ENCODE peak calls at places on chromosomes 7 and 10, in nine cellular contexts. One of them, this sample, is unnamed.

GRCh38 chr10:50291261-50291850 is 40.0 kb upstream of the ASAH2 start:
- DNase-seq in IMR-90: peak; percentile 23
- DNase-seq in esophagus muscularis mucosa: no peak
- DNase-seq in thyroid gland: no peak
- DNase-seq in esophagus squamous epithelium: no peak
- DNase-seq in heart left ventricle: no peak
- DNase-seq in GM12878: no peak
- DNase-seq in Peyer's patch: no peak
- DNase-seq in testis: no peak
- DNase-seq in this sample: no peak

GRCh38 chr7:76257973-76258372 is 44.5 kb upstream of the HSPB1 start:
- DNase-seq in IMR-90: no peak
- DNase-seq in esophagus muscularis mucosa: no peak
- DNase-seq in thyroid gland: no peak
- DNase-seq in esophagus squamous epithelium: no peak
- DNase-seq in heart left ventricle: no peak
- DNase-seq in GM12878: no peak
- DNase-seq in Peyer's patch: no peak
- DNase-seq in testis: no peak
- DNase-seq in this sample: no peak

GRCh38 chr10:63414481-63415260 is 51.1 kb downstream of the JMJD1C start:
- DNase-seq in IMR-90: peak; percentile 90
- DNase-seq in esophagus muscularis mucosa: no peak
- DNase-seq in thyroid gland: no peak
- DNase-seq in esophagus squamous epithelium: no peak
- DNase-seq in heart left ventricle: no peak
- DNase-seq in GM12878: no peak
- DNase-seq in Peyer's patch: no peak
- DNase-seq in testis: no peak
- DNase-seq in this sample: no peak

GRCh38 chr7:135930565-135931423 is 46.4 kb downstream of the MTPN start:
- DNase-seq in IMR-90: peak; percentile 62
- DNase-seq in esophagus muscularis mucosa: peak; percentile 78
- DNase-seq in thyroid gland: peak; percentile 19
- DNase-seq in esophagus squamous epithelium: no peak
- DNase-seq in heart left ventricle: no peak
- DNase-seq in GM12878: no peak
- DNase-seq in Peyer's patch: no peak
- DNase-seq in testis: no peak
- DNase-seq in this sample: no peak

GRCh38 chr10:66322261-66322660 is 603.6 kb upstream of the LRRTM3 start:
- DNase-seq in IMR-90: no peak
- DNase-seq in esophagus muscularis mucosa: no peak
- DNase-seq in thyroid gland: no peak
- DNase-seq in esophagus squamous epithelium: no peak
- DNase-seq in heart left ventricle: no peak
- DNase-seq in GM12878: no peak
- DNase-seq in Peyer's patch: no peak
- DNase-seq in testis: no peak
- DNase-seq in this sample: no peak

GRCh38 chr7:105837765-105838241 is 38.6 kb downstream of the ATXN7L1 start:
- DNase-seq in IMR-90: no peak
- DNase-seq in esophagus muscularis mucosa: peak; percentile 34
- DNase-seq in thyroid gland: peak; percentile 85
- DNase-seq in esophagus squamous epithelium: no peak
- DNase-seq in heart left ventricle: peak; percentile 51
- DNase-seq in GM12878: no peak
- DNase-seq in Peyer's patch: no peak
- DNase-seq in testis: no peak
- DNase-seq in this sample: no peak

GRCh38 chr10:62912086-62912485 is 95.9 kb upstream of the EGR2 start:
- DNase-seq in IMR-90: no peak
- DNase-seq in esophagus muscularis mucosa: no peak
- DNase-seq in thyroid gland: no peak
- DNase-seq in esophagus squamous epithelium: no peak
- DNase-seq in heart left ventricle: no peak
- DNase-seq in GM12878: no peak
- DNase-seq in Peyer's patch: no peak
- DNase-seq in testis: no peak
- DNase-seq in this sample: no peak

GRCh38 chr10:9163699-9164098 is 1109.2 kb downstream of the GATA3 start:
- DNase-seq in IMR-90: no peak
- DNase-seq in esophagus muscularis mucosa: no peak
- DNase-seq in thyroid gland: no peak
- DNase-seq in esophagus squamous epithelium: no peak
- DNase-seq in heart left ventricle: no peak
- DNase-seq in GM12878: no peak
- DNase-seq in Peyer's patch: no peak
- DNase-seq in testis: no peak
- DNase-seq in this sample: no peak

GRCh38 chr7:105454058-105454739 is 65.5 kb upstream of the SRPK2 start:
- DNase-seq in IMR-90: peak; percentile 86
- DNase-seq in esophagus muscularis mucosa: no peak
- DNase-seq in thyroid gland: no peak
- DNase-seq in esophagus squamous epithelium: no peak
- DNase-seq in heart left ventricle: no peak
- DNase-seq in GM12878: no peak
- DNase-seq in Peyer's patch: no peak
- DNase-seq in testis: no peak
- DNase-seq in this sample: no peak

GRCh38 chr10:112952282-112952991 is 2.4 kb downstream of the TCF7L2 start:
- DNase-seq in IMR-90: peak; percentile 38
- DNase-seq in esophagus muscularis mucosa: no peak
- DNase-seq in thyroid gland: peak; percentile 30
- DNase-seq in esophagus squamous epithelium: no peak
- DNase-seq in heart left ventricle: peak; percentile 45
- DNase-seq in GM12878: no peak
- DNase-seq in Peyer's patch: peak; percentile 59
- DNase-seq in testis: peak; percentile 21
- DNase-seq in this sample: peak; percentile 53

GRCh38 chr10:63630928-63631685 is 109.9 kb downstream of the REEP3 start:
- DNase-seq in IMR-90: peak; percentile 90
- DNase-seq in esophagus muscularis mucosa: no peak
- DNase-seq in thyroid gland: no peak
- DNase-seq in esophagus squamous epithelium: no peak
- DNase-seq in heart left ventricle: no peak
- DNase-seq in GM12878: no peak
- DNase-seq in Peyer's patch: no peak
- DNase-seq in testis: no peak
- DNase-seq in this sample: no peak

GRCh38 chr10:71749396-71749795 is 23.9 kb downstream of the VSIR start:
- DNase-seq in IMR-90: no peak
- DNase-seq in esophagus muscularis mucosa: no peak
- DNase-seq in thyroid gland: no peak
- DNase-seq in esophagus squamous epithelium: no peak
- DNase-seq in heart left ventricle: peak; percentile 26
- DNase-seq in GM12878: no peak
- DNase-seq in Peyer's patch: no peak
- DNase-seq in testis: no peak
- DNase-seq in this sample: no peak
- H3K27ac ChIP-seq in IMR-90: no peak overlapping the region
- H3K27ac ChIP-seq in esophagus muscularis mucosa: peak overlapping the region; percentile 69
- H3K27ac ChIP-seq in thyroid gland: peak overlapping the region; percentile 39
- H3K27ac ChIP-seq in esophagus squamous epithelium: peak overlapping the region; percentile 91
- H3K27ac ChIP-seq in heart left ventricle: peak overlapping the region; percentile 87
- H3K27ac ChIP-seq in GM12878: peak overlapping the region; percentile 77
- H3K27ac ChIP-seq in Peyer's patch: peak overlapping the region; percentile 93
- H3K27ac ChIP-seq in testis: peak overlapping the region; percentile 62
- H3K27ac ChIP-seq in this sample: no peak overlapping the region

GRCh38 chr10:68406111-68406814 is 814 bp downstream of the RUFY2 start:
- DNase-seq in IMR-90: peak; percentile 58
- DNase-seq in esophagus muscularis mucosa: no peak
- DNase-seq in thyroid gland: peak; percentile 48
- DNase-seq in esophagus squamous epithelium: no peak
- DNase-seq in heart left ventricle: peak; percentile 68
- DNase-seq in GM12878: no peak
- DNase-seq in Peyer's patch: peak; percentile 65
- DNase-seq in testis: peak; percentile 66
- DNase-seq in this sample: peak; percentile 47
- TF ChIP-seq POLR2A in IMR-90: peak; percentile 51
- TF ChIP-seq POLR2A in esophagus muscularis mucosa: no peak
- TF ChIP-seq POLR2A in thyroid gland: no peak
- TF ChIP-seq POLR2A in esophagus squamous epithelium: no peak
- TF ChIP-seq POLR2A in heart left ventricle: no peak
- TF ChIP-seq POLR2A in GM12878: no peak
- TF ChIP-seq POLR2A in Peyer's patch: no peak
- TF ChIP-seq POLR2A in testis: no peak
- TF ChIP-seq POLR2A in this sample: no peak

GRCh38 chr10:43866712-43867111 is 218.0 kb upstream of the ZNF32 start:
- DNase-seq in IMR-90: no peak
- DNase-seq in esophagus muscularis mucosa: no peak
- DNase-seq in thyroid gland: no peak
- DNase-seq in esophagus squamous epithelium: no peak
- DNase-seq in heart left ventricle: no peak
- DNase-seq in GM12878: no peak
- DNase-seq in Peyer's patch: no peak
- DNase-seq in testis: no peak
- DNase-seq in this sample: no peak
- H3K27ac ChIP-seq in IMR-90: peak overlapping the region; percentile 2
- H3K27ac ChIP-seq in esophagus muscularis mucosa: no peak overlapping the region
- H3K27ac ChIP-seq in thyroid gland: no peak overlapping the region
- H3K27ac ChIP-seq in esophagus squamous epithelium: no peak overlapping the region
- H3K27ac ChIP-seq in heart left ventricle: no peak overlapping the region
- H3K27ac ChIP-seq in GM12878: no peak overlapping the region
- H3K27ac ChIP-seq in Peyer's patch: no peak overlapping the region
- H3K27ac ChIP-seq in testis: no peak overlapping the region
- H3K27ac ChIP-seq in this sample: no peak overlapping the region

GRCh38 chr10:31032515-31033132 is 959 bp upstream of the ZNF438 start:
- DNase-seq in IMR-90: no peak
- DNase-seq in esophagus muscularis mucosa: no peak
- DNase-seq in thyroid gland: no peak
- DNase-seq in esophagus squamous epithelium: no peak
- DNase-seq in heart left ventricle: no peak
- DNase-seq in GM12878: no peak
- DNase-seq in Peyer's patch: no peak
- DNase-seq in testis: peak; percentile 20
- DNase-seq in this sample: no peak
- TF ChIP-seq POLR2A in IMR-90: no peak
- TF ChIP-seq POLR2A in esophagus muscularis mucosa: no peak
- TF ChIP-seq POLR2A in thyroid gland: no peak
- TF ChIP-seq POLR2A in esophagus squamous epithelium: no peak
- TF ChIP-seq POLR2A in heart left ventricle: no peak
- TF ChIP-seq POLR2A in GM12878: no peak
- TF ChIP-seq POLR2A in Peyer's patch: no peak
- TF ChIP-seq POLR2A in testis: no peak
- TF ChIP-seq POLR2A in this sample: no peak

DNA sequence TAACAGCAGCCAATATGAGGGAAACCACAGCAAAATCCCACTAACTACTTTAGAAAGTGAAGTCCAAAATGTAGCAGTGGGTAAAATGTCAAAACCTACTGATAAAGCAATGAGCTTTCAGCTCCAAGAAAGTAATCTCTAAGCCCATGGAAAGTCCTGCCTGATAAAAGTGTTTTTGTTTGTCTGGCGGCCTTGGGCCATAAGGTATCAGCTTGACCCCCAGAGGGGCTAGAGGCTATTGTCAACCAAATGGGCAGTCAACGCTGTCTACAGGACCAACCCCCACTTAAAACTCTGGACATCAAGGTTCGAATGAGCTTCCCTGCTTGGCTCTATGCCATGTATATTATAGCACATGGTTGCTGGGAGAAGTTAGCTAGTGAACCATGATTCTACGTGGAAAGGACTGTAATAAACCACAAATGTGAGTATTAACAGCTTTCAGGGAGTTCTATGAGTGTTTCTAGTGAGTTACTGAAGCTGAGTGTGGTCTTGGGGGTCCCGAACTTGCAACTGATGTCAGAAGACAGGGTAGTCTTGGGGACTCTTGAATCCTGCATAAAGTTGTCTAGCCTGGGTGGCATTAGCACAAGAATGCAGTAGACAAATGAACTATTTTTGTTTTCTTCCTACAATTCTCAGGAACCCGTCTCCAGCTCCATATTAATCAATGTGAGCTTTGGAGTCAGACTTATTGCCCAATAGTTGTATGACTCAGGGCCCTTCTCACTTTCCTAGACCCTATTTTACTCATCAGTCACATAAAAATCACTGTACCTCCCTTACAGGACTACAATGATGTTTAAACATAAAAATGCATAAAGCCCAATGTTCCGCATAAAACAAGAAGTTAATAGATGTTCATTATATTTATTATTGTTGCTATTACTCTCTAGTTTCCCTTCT is 164.9 kb downstream of the DGKI start:
- DNase-seq in IMR-90: peak; percentile 92
- DNase-seq in esophagus muscularis mucosa: no peak
- DNase-seq in thyroid gland: no peak
- DNase-seq in esophagus squamous epithelium: no peak
- DNase-seq in heart left ventricle: no peak
- DNase-seq in GM12878: no peak
- DNase-seq in Peyer's patch: no peak
- DNase-seq in testis: no peak
- DNase-seq in this sample: no peak
- H3K27ac ChIP-seq in IMR-90: peak overlapping the region; percentile 43
- H3K27ac ChIP-seq in esophagus muscularis mucosa: no peak overlapping the region
- H3K27ac ChIP-seq in thyroid gland: no peak overlapping the region
- H3K27ac ChIP-seq in esophagus squamous epithelium: peak overlapping the region; percentile 34
- H3K27ac ChIP-seq in heart left ventricle: no peak overlapping the region
- H3K27ac ChIP-seq in GM12878: no peak overlapping the region
- H3K27ac ChIP-seq in Peyer's patch: no peak overlapping the region
- H3K27ac ChIP-seq in testis: no peak overlapping the region
- H3K27ac ChIP-seq in this sample: no peak overlapping the region

GRCh38 chr7:139808846-139809442 is 20.1 kb upstream of the TBXAS1 start:
- DNase-seq in IMR-90: no peak
- DNase-seq in esophagus muscularis mucosa: no peak
- DNase-seq in thyroid gland: no peak
- DNase-seq in esophagus squamous epithelium: no peak
- DNase-seq in heart left ventricle: no peak
- DNase-seq in GM12878: no peak
- DNase-seq in Peyer's patch: no peak
- DNase-seq in testis: no peak
- DNase-seq in this sample: no peak

GRCh38 chr7:139807009-139807408 is 22.1 kb upstream of the TBXAS1 start:
- DNase-seq in IMR-90: no peak
- DNase-seq in esophagus muscularis mucosa: no peak
- DNase-seq in thyroid gland: no peak
- DNase-seq in esophagus squamous epithelium: no peak
- DNase-seq in heart left ventricle: no peak
- DNase-seq in GM12878: no peak
- DNase-seq in Peyer's patch: no peak
- DNase-seq in testis: no peak
- DNase-seq in this sample: no peak

GRCh38 chr7:139804571-139804970 is 24.5 kb upstream of the TBXAS1 start:
- DNase-seq in IMR-90: no peak
- DNase-seq in esophagus muscularis mucosa: no peak
- DNase-seq in thyroid gland: no peak
- DNase-seq in esophagus squamous epithelium: no peak
- DNase-seq in heart left ventricle: no peak
- DNase-seq in GM12878: no peak
- DNase-seq in Peyer's patch: no peak
- DNase-seq in testis: no peak
- DNase-seq in this sample: no peak

GRCh38 chr7:139811106-139811505 is 18.0 kb upstream of the TBXAS1 start:
- DNase-seq in IMR-90: peak; percentile 69
- DNase-seq in esophagus muscularis mucosa: no peak
- DNase-seq in thyroid gland: no peak
- DNase-seq in esophagus squamous epithelium: no peak
- DNase-seq in heart left ventricle: no peak
- DNase-seq in GM12878: no peak
- DNase-seq in Peyer's patch: no peak
- DNase-seq in testis: no peak
- DNase-seq in this sample: no peak

GRCh38 chr7:139808401-139808800 is 20.7 kb upstream of the TBXAS1 start:
- DNase-seq in IMR-90: no peak
- DNase-seq in esophagus muscularis mucosa: no peak
- DNase-seq in thyroid gland: no peak
- DNase-seq in esophagus squamous epithelium: no peak
- DNase-seq in heart left ventricle: no peak
- DNase-seq in GM12878: no peak
- DNase-seq in Peyer's patch: no peak
- DNase-seq in testis: no peak
- DNase-seq in this sample: no peak
- TF ChIP-seq POLR2A in IMR-90: no peak
- TF ChIP-seq POLR2A in esophagus muscularis mucosa: no peak
- TF ChIP-seq POLR2A in thyroid gland: no peak
- TF ChIP-seq POLR2A in esophagus squamous epithelium: no peak
- TF ChIP-seq POLR2A in heart left ventricle: no peak
- TF ChIP-seq POLR2A in GM12878: no peak
- TF ChIP-seq POLR2A in Peyer's patch: no peak
- TF ChIP-seq POLR2A in testis: no peak
- TF ChIP-seq POLR2A in this sample: no peak